ENCODE peak calls at places on chromosomes 3 and 15, in nine cellular contexts. S, F, A, G, U, N, H, J and K are unnamed samples.

GRCh38 chr3:24184528-24185176 is 239.6 kb downstream of the NR1D2 start:
- DNase-seq in S (no peak), F (no peak), A (no peak), G (no peak), U (no peak), N (no peak), H (no peak), J (no peak), K (no peak)

GRCh38 chr15:39741258-39741657 is 41.4 kb downstream of the FSIP1 start:
- DNase-seq in S (no peak), F (peak), A (no peak), G (no peak), U (no peak), N (no peak), H (no peak), J (no peak), K (no peak)

GRCh38 chr15:90463381-90463780 is 66.3 kb upstream of the CRTC3 start:
- DNase-seq in S (peak), F (peak), A (no peak), G (peak), U (peak), N (no peak), H (no peak), J (no peak), K (no peak)

GRCh38 chr3:64311424-64311920 is 86.2 kb upstream of the PRICKLE2 start:
- DNase-seq in S (peak), F (no peak), A (no peak), G (peak), U (no peak), N (no peak), H (no peak), J (no peak), K (no peak)

GRCh38 chr3:46667657-46668056 is 25.8 kb downstream of the ALS2CL start:
- DNase-seq in S (no peak), F (no peak), A (no peak), G (no peak), U (no peak), N (no peak), H (no peak), J (no peak), K (no peak)

GRCh38 chr15:41024141-41024540 is 70.9 kb downstream of the CHAC1 start:
- DNase-seq in S (peak), F (peak), A (no peak), G (no peak), U (no peak), N (peak), H (no peak), J (no peak), K (no peak)

GRCh38 chr15:57335326-57336118 is 40.8 kb upstream of the CGNL1 start:
- DNase-seq in S (no peak), F (no peak), A (no peak), G (peak), U (no peak), N (no peak), H (no peak), J (no peak), K (no peak)

GRCh38 chr3:131898346-131898745 is 136.5 kb downstream of the CPNE4 start:
- DNase-seq in S (no peak), F (no peak), A (no peak), G (no peak), U (no peak), N (no peak), H (no peak), J (no peak), K (no peak)

GRCh38 chr3:48564022-48564421 is 441 bp upstream of the UCN2 start:
- DNase-seq in S (peak), F (peak), A (peak), G (peak), U (no peak), N (no peak), H (no peak), J (no peak), K (peak)

GRCh38 chr15:70056091-70056680 is 41.5 kb downstream of the TLE3 start:
- DNase-seq in S (no peak), F (no peak), A (no peak), G (no peak), U (no peak), N (no peak), H (peak), J (peak), K (no peak)

GRCh38 chr3:16102905-16103364 is 71.5 kb upstream of the GALNT15 start:
- DNase-seq in S (peak), F (peak), A (no peak), G (peak), U (no peak), N (peak), H (no peak), J (no peak), K (no peak)

GRCh38 chr15:70585707-70586034 is 177.7 kb downstream of the UACA start:
- DNase-seq in S (no peak), F (no peak), A (no peak), G (no peak), U (no peak), N (no peak), H (no peak), J (no peak), K (no peak)

GRCh38 chr3:16309558-16309957 is 44.5 kb downstream of the OXNAD1 start:
- DNase-seq in S (peak), F (peak), A (no peak), G (peak), U (peak), N (no peak), H (no peak), J (no peak), K (no peak)

GRCh38 chr3:40875581-40875980 is 323.7 kb upstream of the CTNNB1 start:
- DNase-seq in S (no peak), F (no peak), A (no peak), G (no peak), U (no peak), N (no peak), H (peak), J (no peak), K (no peak)

GRCh38 chr3:129855454-129856419 is 37.8 kb downstream of the TMCC1 start:
- DNase-seq in S (peak), F (peak), A (no peak), G (peak), U (no peak), N (no peak), H (no peak), J (no peak), K (no peak)

GRCh38 chr3:161117646-161118045 is 12.5 kb upstream of the B3GALNT1 start:
- DNase-seq in S (no peak), F (no peak), A (no peak), G (no peak), U (no peak), N (no peak), H (no peak), J (no peak), K (no peak)

GRCh38 chr3:111999924-112000835 is 1.5 kb downstream of the TAGLN3 start:
- DNase-seq in S (no peak), F (no peak), A (no peak), G (no peak), U (no peak), N (no peak), H (no peak), J (no peak), K (no peak)

GRCh38 chr3:48142316-48142870 is 45.8 kb downstream of the CDC25A start:
- DNase-seq in S (no peak), F (no peak), A (peak), G (no peak), U (no peak), N (no peak), H (no peak), J (no peak), K (no peak)

GRCh38 chr15:57094594-57095257 is 176.3 kb downstream of the TCF12 start:
- DNase-seq in S (no peak), F (no peak), A (no peak), G (no peak), U (no peak), N (no peak), H (no peak), J (no peak), K (no peak)

GRCh38 chr15:80480171-80480811 is 76.1 kb downstream of the ARNT2 start:
- DNase-seq in S (peak), F (peak), A (no peak), G (no peak), U (no peak), N (no peak), H (peak), J (no peak), K (peak)
- H3K4me3 ChIP-seq in S (no peak), F (no peak), A (no peak), G (no peak), U (no peak), N (no peak), H (no peak), J (no peak), K (no peak)

DNA sequence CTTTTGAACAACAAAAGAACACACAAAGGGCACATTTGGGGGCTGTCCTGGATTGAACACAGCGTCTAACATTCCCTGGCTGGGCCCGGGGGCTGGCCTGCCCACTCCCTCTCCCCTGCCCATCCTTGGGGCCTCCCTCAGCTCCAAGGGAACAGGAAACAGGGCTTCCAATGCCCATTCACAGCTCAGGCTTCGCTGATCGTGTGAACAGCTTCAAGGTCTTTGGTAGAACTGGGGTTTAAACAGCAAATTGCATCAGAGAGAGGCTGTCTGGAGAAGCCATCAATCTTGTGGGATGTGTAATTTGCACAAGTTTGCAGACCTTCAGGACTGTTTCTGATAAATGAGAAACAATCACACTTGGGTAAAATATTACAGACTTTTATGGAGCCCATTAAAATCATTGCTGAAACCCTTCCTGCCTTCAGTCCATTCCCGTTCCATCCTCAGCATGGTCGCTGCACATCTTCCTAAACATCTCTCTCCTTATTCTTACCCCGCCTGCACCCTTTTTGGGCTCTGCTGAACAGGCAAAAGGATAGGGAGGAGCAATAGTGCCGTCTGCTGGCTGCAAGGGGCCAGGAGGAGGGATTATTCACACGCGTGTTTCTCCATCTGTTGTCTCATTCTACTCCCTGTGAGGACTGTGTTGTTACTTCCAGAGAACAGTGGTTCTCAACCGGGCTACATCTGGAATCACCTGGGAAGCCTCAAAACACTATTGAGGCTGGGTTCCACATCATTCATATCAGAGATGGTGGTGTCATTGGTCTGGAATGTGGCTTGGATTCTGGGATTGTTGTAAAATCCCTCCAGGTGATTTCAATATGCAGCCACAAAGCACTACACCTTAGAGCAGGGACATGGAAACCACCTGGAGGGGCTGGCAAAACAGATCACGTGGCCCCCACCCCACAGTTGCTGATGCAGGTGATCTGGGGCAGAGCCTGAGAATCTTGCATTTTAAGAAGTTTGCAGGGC is 116.3 kb downstream of the CLSTN2 start:
- DNase-seq in S (no peak), F (no peak), A (no peak), G (no peak), U (no peak), N (no peak), H (peak), J (no peak), K (no peak)
- TF ChIP-seq CTCF in S (peak), F (no peak), A (no peak), G (peak), U (peak), N (peak), H (peak), J (no peak), K (peak)

GRCh38 chr3:44337253-44337652 is 1.3 kb upstream of the TCAIM start:
- DNase-seq in S (peak), F (no peak), A (no peak), G (peak), U (no peak), N (peak), H (no peak), J (no peak), K (no peak)

GRCh38 chr3:44339990-44340389 is 1.4 kb downstream of the TCAIM start:
- DNase-seq in S (no peak), F (no peak), A (no peak), G (no peak), U (no peak), N (no peak), H (no peak), J (no peak), K (no peak)

GRCh38 chr3:44338828-44339127 is 212 bp downstream of the TCAIM start:
- DNase-seq in S (no peak), F (no peak), A (no peak), G (no peak), U (no peak), N (no peak), H (no peak), J (no peak), K (no peak)

GRCh38 chr3:44339181-44339741 is 695 bp downstream of the TCAIM start:
- DNase-seq in S (peak), F (peak), A (no peak), G (no peak), U (no peak), N (peak), H (no peak), J (no peak), K (no peak)

GRCh38 chr3:44338010-44338827 is at the start of gene TCAIM:
- DNase-seq in S (peak), F (peak), A (peak), G (peak), U (peak), N (peak), H (peak), J (peak), K (peak)
- H3K4me3 ChIP-seq in S (peak), F (peak), A (peak), G (peak), U (peak), N (peak), H (peak), J (peak), K (peak)

DNA sequence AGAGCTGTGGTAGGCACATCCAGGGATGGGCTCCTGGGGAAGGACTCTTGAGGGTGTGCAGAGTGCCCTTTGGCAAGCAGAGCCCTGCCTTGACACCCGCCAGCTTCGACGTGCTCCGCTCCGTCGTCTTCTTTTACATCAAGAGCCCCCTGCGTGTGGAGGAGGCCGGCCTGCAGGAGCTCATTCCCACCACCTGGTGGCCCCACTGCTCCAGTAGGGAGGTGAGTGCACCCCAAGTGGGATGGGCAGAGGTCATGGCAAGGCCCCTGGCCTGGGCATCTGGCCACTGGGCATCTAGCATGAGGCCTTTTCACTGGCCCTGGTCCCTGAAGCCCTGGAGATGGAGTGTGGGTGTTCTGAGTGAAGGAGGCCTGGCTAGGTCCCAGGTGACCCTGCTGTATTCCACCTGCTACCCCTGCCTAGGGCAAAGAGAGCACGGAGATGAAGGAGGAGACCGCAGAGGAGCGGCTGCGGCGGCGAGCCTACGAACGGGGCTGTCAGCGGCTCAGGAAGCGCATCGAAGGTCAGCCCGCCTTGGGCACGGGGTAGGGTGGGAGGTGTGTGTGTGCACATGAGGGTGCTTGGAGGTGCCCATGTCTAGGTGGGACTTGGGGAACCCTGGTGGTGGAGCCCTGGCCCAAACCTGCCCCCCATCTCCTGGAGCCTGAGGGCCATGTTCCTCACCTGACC is 12.2 kb downstream of the RNF123 start:
- DNase-seq in S (no peak), F (no peak), A (no peak), G (no peak), U (no peak), N (no peak), H (peak), J (no peak), K (no peak)
- TF ChIP-seq CTCF in S (peak), F (peak), A (no peak), G (peak), U (peak), N (peak), H (peak), J (no peak), K (peak)